ENCODE peak calls at places on chromosomes 2 and 18, in five cellular contexts. One of them, this sample, is unnamed.

GRCh38 chr2:6865346-6866238 is at the start of gene CMPK2:
- DNase-seq in RWPE1: peak
- DNase-seq in neural progenitor cell: peak
- DNase-seq in RWPE2: no peak
- DNase-seq in neuronal stem cell: peak
- DNase-seq in this sample: peak

GRCh38 chr2:15539999-15540398 is 21.1 kb downstream of the NBAS start:
- DNase-seq in RWPE1: no peak
- DNase-seq in RWPE2: no peak
- DNase-seq in neuronal stem cell: no peak
- DNase-seq in neural progenitor cell: no peak
- DNase-seq in this sample: no peak

GRCh38 chr2:150479075-150479915 is 8.2 kb downstream of the RND3 start:
- DNase-seq in RWPE2: no peak
- DNase-seq in RWPE1: peak
- DNase-seq in neuronal stem cell: no peak
- DNase-seq in neural progenitor cell: no peak
- DNase-seq in this sample: no peak

GRCh38 chr2:36168136-36168535 is 187.4 kb upstream of the CRIM1 start:
- DNase-seq in neuronal stem cell: no peak
- DNase-seq in RWPE1: no peak
- DNase-seq in neural progenitor cell: no peak
- DNase-seq in RWPE2: no peak
- DNase-seq in this sample: no peak

GRCh38 chr2:144890828-144891227 is 370.9 kb upstream of the ZEB2 start:
- DNase-seq in neuronal stem cell: no peak
- DNase-seq in RWPE2: no peak
- DNase-seq in RWPE1: peak
- DNase-seq in neural progenitor cell: no peak
- DNase-seq in this sample: no peak

GRCh38 chr2:71896385-71897144 is 251.1 kb downstream of the CYP26B1 start:
- DNase-seq in neuronal stem cell: no peak
- DNase-seq in RWPE1: no peak
- DNase-seq in RWPE2: no peak
- DNase-seq in neural progenitor cell: no peak
- DNase-seq in this sample: no peak

GRCh38 chr2:63614448-63614968 is 25.7 kb downstream of the MDH1 start:
- DNase-seq in neural progenitor cell: peak
- DNase-seq in RWPE2: no peak
- DNase-seq in RWPE1: peak
- DNase-seq in neuronal stem cell: peak
- DNase-seq in this sample: no peak

GRCh38 chr18:69974365-69974764 is 26.7 kb upstream of the CD226 start:
- DNase-seq in RWPE1: no peak
- DNase-seq in neuronal stem cell: no peak
- DNase-seq in neural progenitor cell: no peak
- DNase-seq in RWPE2: no peak
- DNase-seq in this sample: no peak

GRCh38 chr2:202911203-202911512 is 315 bp downstream of the WDR12 start:
- DNase-seq in RWPE1: no peak
- DNase-seq in neuronal stem cell: no peak
- DNase-seq in neural progenitor cell: no peak
- DNase-seq in RWPE2: no peak
- DNase-seq in this sample: no peak
- H3K27ac ChIP-seq in RWPE1: peak
- H3K27ac ChIP-seq in neuronal stem cell: no peak
- H3K27ac ChIP-seq in neural progenitor cell: peak
- H3K27ac ChIP-seq in RWPE2: peak
- H3K27ac ChIP-seq in this sample: peak

GRCh38 chr2:111965062-111965461 is 66.7 kb downstream of the MERTK start:
- DNase-seq in neural progenitor cell: no peak
- DNase-seq in RWPE1: no peak
- DNase-seq in RWPE2: no peak
- DNase-seq in neuronal stem cell: no peak
- DNase-seq in this sample: no peak

GRCh38 chr2:111958901-111959300 is 60.5 kb downstream of the MERTK start:
- DNase-seq in RWPE2: no peak
- DNase-seq in RWPE1: no peak
- DNase-seq in neuronal stem cell: no peak
- DNase-seq in neural progenitor cell: no peak
- DNase-seq in this sample: no peak

GRCh38 chr2:111966241-111966640 is 67.8 kb downstream of the MERTK start:
- DNase-seq in neuronal stem cell: no peak
- DNase-seq in RWPE2: no peak
- DNase-seq in neural progenitor cell: no peak
- DNase-seq in RWPE1: no peak
- DNase-seq in this sample: no peak

GRCh38 chr2:111957872-111958354 is 59.5 kb downstream of the MERTK start:
- DNase-seq in RWPE1: no peak
- DNase-seq in RWPE2: no peak
- DNase-seq in neuronal stem cell: no peak
- DNase-seq in neural progenitor cell: no peak
- DNase-seq in this sample: no peak

DNA sequence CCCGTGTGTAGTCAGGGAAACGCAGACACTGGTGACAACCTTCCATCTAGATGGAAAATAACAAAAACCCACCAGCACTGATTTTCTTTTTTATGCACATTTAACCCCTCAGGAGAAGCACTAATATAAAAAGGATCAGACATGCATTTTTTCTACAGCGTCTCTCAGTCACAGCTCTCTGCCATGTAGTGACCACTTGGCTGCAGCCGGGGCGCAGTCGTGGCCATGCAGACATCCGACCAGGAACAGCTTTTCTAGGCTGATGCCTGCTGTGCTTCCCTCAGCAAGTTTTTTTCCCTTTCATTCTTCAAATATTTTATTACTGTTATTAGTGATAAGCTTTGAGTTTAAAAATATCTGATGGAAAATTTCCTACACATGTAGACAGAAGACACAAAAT is 63.3 kb downstream of the MERTK start:
- DNase-seq in RWPE1: no peak
- DNase-seq in neural progenitor cell: no peak
- DNase-seq in neuronal stem cell: no peak
- DNase-seq in RWPE2: no peak
- DNase-seq in this sample: no peak
- H3K27ac ChIP-seq in RWPE1: no peak
- H3K27ac ChIP-seq in neural progenitor cell: no peak
- H3K27ac ChIP-seq in neuronal stem cell: no peak
- H3K27ac ChIP-seq in RWPE2: no peak
- H3K27ac ChIP-seq in this sample: no peak

GRCh38 chr2:43276517-43276931 is 50.1 kb upstream of the ZFP36L2 start:
- DNase-seq in RWPE2: no peak
- DNase-seq in neuronal stem cell: no peak
- DNase-seq in RWPE1: no peak
- DNase-seq in neural progenitor cell: no peak
- DNase-seq in this sample: no peak
- H3K27ac ChIP-seq in RWPE2: no peak
- H3K27ac ChIP-seq in neuronal stem cell: no peak
- H3K27ac ChIP-seq in RWPE1: no peak
- H3K27ac ChIP-seq in neural progenitor cell: no peak
- H3K27ac ChIP-seq in this sample: no peak

GRCh38 chr2:118738106-118738505 is 109.3 kb downstream of the EN1 start:
- DNase-seq in neuronal stem cell: no peak
- DNase-seq in RWPE2: no peak
- DNase-seq in neural progenitor cell: no peak
- DNase-seq in RWPE1: no peak
- DNase-seq in this sample: no peak

GRCh38 chr2:118737690-118738089 is 109.8 kb downstream of the EN1 start:
- DNase-seq in neuronal stem cell: no peak
- DNase-seq in RWPE2: no peak
- DNase-seq in RWPE1: no peak
- DNase-seq in neural progenitor cell: no peak
- DNase-seq in this sample: no peak

DNA sequence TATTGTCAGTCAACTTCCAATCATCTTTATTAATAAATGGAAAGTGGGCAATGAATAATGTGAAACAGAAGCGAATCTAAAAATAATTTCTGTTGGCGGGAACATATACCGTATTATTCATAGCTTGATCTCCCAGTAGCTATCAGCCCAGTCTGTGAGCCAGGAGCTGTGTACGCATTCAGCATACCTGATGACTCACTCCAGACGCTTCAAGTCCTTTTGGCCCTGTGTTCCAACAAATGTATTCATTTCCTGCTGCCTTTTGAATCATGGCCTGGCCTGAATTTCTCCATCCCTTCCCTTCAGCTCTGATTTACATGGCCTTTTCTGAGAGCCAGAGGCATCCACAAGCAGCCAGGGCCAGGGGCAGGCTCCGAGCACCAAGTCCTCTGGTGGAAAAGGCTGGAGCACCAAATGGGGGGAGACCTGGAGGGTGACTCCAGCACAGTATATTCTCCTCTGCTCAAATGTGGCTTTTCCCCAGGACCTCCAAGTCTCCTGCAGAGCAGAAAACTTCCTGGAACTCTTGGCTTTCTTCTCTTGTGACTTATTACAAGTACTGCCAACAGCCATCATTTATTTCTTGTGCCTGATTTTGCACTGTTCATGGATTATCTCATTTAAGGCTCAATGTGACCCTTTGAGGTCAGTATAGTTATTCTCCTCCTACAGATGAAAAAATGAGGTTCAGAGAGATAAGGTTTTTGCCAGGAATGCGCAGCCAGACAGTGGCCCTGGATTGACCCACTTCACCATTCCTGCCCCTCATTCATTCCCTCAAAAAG is 108.7 kb downstream of the EN1 start:
- DNase-seq in RWPE1: peak
- DNase-seq in RWPE2: peak
- DNase-seq in neuronal stem cell: no peak
- DNase-seq in neural progenitor cell: no peak
- DNase-seq in this sample: no peak
- H3K27ac ChIP-seq in RWPE1: peak
- H3K27ac ChIP-seq in RWPE2: peak
- H3K27ac ChIP-seq in neuronal stem cell: no peak
- H3K27ac ChIP-seq in neural progenitor cell: no peak
- H3K27ac ChIP-seq in this sample: no peak

GRCh38 chr18:25057491-25058050 is 294.4 kb downstream of the ZNF521 start:
- DNase-seq in neural progenitor cell: no peak
- DNase-seq in RWPE2: no peak
- DNase-seq in neuronal stem cell: no peak
- DNase-seq in RWPE1: no peak
- DNase-seq in this sample: no peak

GRCh38 chr18:25053484-25053883 is 298.5 kb downstream of the ZNF521 start:
- DNase-seq in neural progenitor cell: no peak
- DNase-seq in RWPE2: no peak
- DNase-seq in neuronal stem cell: no peak
- DNase-seq in RWPE1: no peak
- DNase-seq in this sample: no peak

GRCh38 chr18:25052426-25052825 is 299.5 kb downstream of the ZNF521 start:
- DNase-seq in neuronal stem cell: no peak
- DNase-seq in RWPE2: no peak
- DNase-seq in neural progenitor cell: no peak
- DNase-seq in RWPE1: no peak
- DNase-seq in this sample: no peak

GRCh38 chr18:25056456-25056855 is 295.5 kb downstream of the ZNF521 start:
- DNase-seq in neuronal stem cell: no peak
- DNase-seq in RWPE2: no peak
- DNase-seq in neural progenitor cell: no peak
- DNase-seq in RWPE1: no peak
- DNase-seq in this sample: no peak

GRCh38 chr18:25055076-25055475 is 296.9 kb downstream of the ZNF521 start:
- DNase-seq in RWPE2: no peak
- DNase-seq in RWPE1: no peak
- DNase-seq in neuronal stem cell: no peak
- DNase-seq in neural progenitor cell: no peak
- DNase-seq in this sample: no peak
- H3K27ac ChIP-seq in RWPE2: no peak
- H3K27ac ChIP-seq in RWPE1: no peak
- H3K27ac ChIP-seq in neuronal stem cell: no peak
- H3K27ac ChIP-seq in neural progenitor cell: no peak
- H3K27ac ChIP-seq in this sample: no peak

DNA sequence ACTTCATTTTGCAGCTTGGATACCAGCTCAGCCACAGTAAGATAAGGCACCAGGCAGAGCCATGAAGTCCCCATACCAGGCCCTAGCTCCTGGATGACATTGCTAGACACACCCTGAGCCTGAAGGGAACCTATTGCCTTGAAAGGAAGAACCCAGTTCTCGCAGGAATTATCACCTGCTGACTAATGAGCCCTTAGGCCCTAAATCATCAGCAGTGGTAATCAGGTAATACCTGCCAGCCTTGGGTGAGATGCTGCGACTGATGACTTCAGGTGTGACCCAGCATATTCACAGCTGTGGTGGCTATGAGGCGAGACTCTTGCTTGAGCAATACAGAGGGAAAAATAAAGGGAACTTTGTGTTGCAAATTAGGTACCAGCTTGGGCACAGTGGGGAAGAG is 24.9 kb downstream of the CLK1 start:
- DNase-seq in RWPE2: no peak
- DNase-seq in neural progenitor cell: no peak
- DNase-seq in RWPE1: peak
- DNase-seq in neuronal stem cell: no peak
- DNase-seq in this sample: no peak
- H3K27ac ChIP-seq in RWPE2: no peak
- H3K27ac ChIP-seq in neural progenitor cell: no peak
- H3K27ac ChIP-seq in RWPE1: no peak
- H3K27ac ChIP-seq in neuronal stem cell: no peak
- H3K27ac ChIP-seq in this sample: no peak

GRCh38 chr18:8745355-8746014 is 40.1 kb downstream of the MTCL1 start:
- DNase-seq in neural progenitor cell: no peak
- DNase-seq in RWPE2: no peak
- DNase-seq in RWPE1: no peak
- DNase-seq in neuronal stem cell: no peak
- DNase-seq in this sample: no peak
- H3K27ac ChIP-seq in neural progenitor cell: no peak
- H3K27ac ChIP-seq in RWPE2: no peak
- H3K27ac ChIP-seq in RWPE1: no peak
- H3K27ac ChIP-seq in neuronal stem cell: no peak
- H3K27ac ChIP-seq in this sample: no peak

This sample was measured in substantia nigra.